ENCODE peak calls at places on chromosomes 16 and 17, in five cellular contexts. O is fibroblast of lung, U is GM23338, R is HCT116, J is SK-N-SH. E is an unnamed sample.

GRCh38 chr16:50169555-50170096 is 16.5 kb downstream of the TENT4B start:
- DNase-seq in O (no peak), U (no peak), R (no peak), J (no peak), E (no peak)

GRCh38 chr16:180101-180920 is at the start of gene HBQ1:
- DNase-seq in O (no peak), U (peak; percentile 71), R (no peak), J (peak; percentile 97), E (no peak)

GRCh38 chr16:11670171-11671131 is 2.2 kb downstream of the SNN start:
- DNase-seq in O (no peak), U (no peak), R (no peak), J (no peak), E (no peak)

GRCh38 chr17:80791758-80792284 is 199.8 kb upstream of the CHMP6 start:
- DNase-seq in O (peak; percentile 99), U (no peak), R (peak; percentile 99), J (no peak), E (peak; percentile 40)

GRCh38 chr17:62950067-62950466 is 16.0 kb upstream of the TANC2 start:
- DNase-seq in O (peak; percentile 93), U (no peak), R (no peak), J (no peak), E (peak; percentile 25)

GRCh38 chr17:66348605-66349165 is 46.3 kb downstream of the PRKCA start:
- DNase-seq in O (peak; percentile 81), U (no peak), R (peak; percentile 22), J (peak; percentile 48), E (peak; percentile 6)

GRCh38 chr16:79601978-79602609 is 1.6 kb upstream of the MAF start:
- DNase-seq in O (peak; percentile 91), U (peak; percentile 88), R (no peak), J (peak; percentile 60), E (peak; percentile 80)

GRCh38 chr17:81713004-81713555 is 996 bp downstream of the SLC25A10 start:
- DNase-seq in O (no peak), U (no peak), R (no peak), J (peak; percentile 69), E (peak; percentile 12)

GRCh38 chr16:14015461-14015860 is 55.7 kb upstream of the MRTFB start:
- DNase-seq in O (no peak), U (no peak), R (no peak), J (no peak), E (no peak)

GRCh38 chr17:14464741-14465140 is 163.9 kb downstream of the HS3ST3B1 start:
- DNase-seq in O (peak; percentile 77), U (no peak), R (no peak), J (no peak), E (peak; percentile 7)

GRCh38 chr17:40218740-40219072 is 398 bp upstream of the WIPF2 start:
- DNase-seq in O (peak; percentile 82), U (peak; percentile 98), R (peak; percentile 47), J (peak; percentile 80), E (peak; percentile 88)

GRCh38 chr16:48001306-48001885 is 154.4 kb downstream of the ABCC12 start:
- DNase-seq in O (no peak), U (no peak), R (no peak), J (no peak), E (no peak)

GRCh38 chr17:40560592-40561293 is 4.5 kb downstream of the CCR7 start:
- DNase-seq in O (peak; percentile 76), U (no peak), R (no peak), J (no peak), E (no peak)

GRCh38 chr17:17784599-17785264 is 52.1 kb downstream of the SREBF1 start:
- DNase-seq in O (no peak), U (peak; percentile 54), R (no peak), J (peak; percentile 60), E (peak; percentile 22)

GRCh38 chr17:81983011-81983638 is 5.7 kb downstream of the ASPSCR1 start:
- DNase-seq in O (no peak), U (no peak), R (no peak), J (no peak), E (no peak)

GRCh38 chr16:46962629-46963028 is 10.8 kb downstream of the DNAJA2 start:
- DNase-seq in O (no peak), U (no peak), R (no peak), J (no peak), E (no peak)

GRCh38 chr16:30368792-30369090 is 1.6 kb downstream of the TBC1D10B start:
- DNase-seq in O (no peak), U (no peak), R (no peak), J (no peak), E (no peak)

GRCh38 chr16:30395992-30396560 is 856 bp downstream of the ZNF48 start:
- DNase-seq in O (no peak), U (no peak), R (no peak), J (peak; percentile 68), E (no peak)

GRCh38 chr17:50853015-50853615 is 13.0 kb downstream of the TOB1 start:
- DNase-seq in O (no peak), U (no peak), R (no peak), J (no peak), E (no peak)

GRCh38 chr16:80197790-80198201 is 343.0 kb upstream of the DYNLRB2 start:
- DNase-seq in O (peak; percentile 81), U (no peak), R (no peak), J (no peak), E (peak; percentile 45)

GRCh38 chr16:16096858-16097213 is 126.5 kb downstream of the ABCC6 start:
- DNase-seq in O (no peak), U (no peak), R (no peak), J (no peak), E (no peak)

GRCh38 chr16:21610766-21611165 is 11.4 kb downstream of the METTL9 start:
- DNase-seq in O (no peak), U (no peak), R (no peak), J (no peak), E (no peak)

GRCh38 chr16:21611178-21611545 is 11.8 kb downstream of the METTL9 start:
- DNase-seq in O (peak; percentile 47), U (no peak), R (no peak), J (no peak), E (no peak)

GRCh38 chr16:21611546-21612384 is 12.4 kb downstream of the METTL9 start:
- DNase-seq in O (no peak), U (no peak), R (no peak), J (no peak), E (no peak)

GRCh38 chr16:21608647-21609328 is 9.4 kb downstream of the METTL9 start:
- DNase-seq in O (no peak), U (no peak), R (no peak), J (no peak), E (no peak)

GRCh38 chr16:21610006-21610544 is 10.7 kb downstream of the METTL9 start:
- DNase-seq in O (no peak), U (peak; percentile 31), R (no peak), J (no peak), E (no peak)
- H3K4me2 ChIP-seq in O (no peak overlapping the region), U (peak overlapping the region; percentile 20), R (no peak overlapping the region), J (no peak overlapping the region), E (no peak overlapping the region)

DNA sequence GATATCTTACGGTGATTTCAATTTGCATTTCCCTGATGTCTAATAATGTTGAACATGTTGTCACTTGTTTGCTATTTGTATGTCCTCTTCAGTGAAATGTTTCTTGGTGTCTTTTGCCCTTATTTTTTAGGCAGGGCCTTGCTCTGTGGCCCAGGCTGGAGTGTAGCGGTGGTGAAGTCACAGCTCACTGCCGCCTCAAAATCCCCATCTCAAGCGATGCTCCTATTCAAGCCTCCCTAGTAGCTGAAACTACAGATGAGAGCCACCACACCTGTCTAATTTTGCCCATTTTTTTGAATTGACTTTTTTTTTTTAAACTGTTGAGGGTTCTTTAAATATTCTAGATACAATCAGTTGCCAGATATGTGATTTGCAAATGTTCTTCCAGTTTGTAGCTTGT is 8.3 kb downstream of the UBE2G1 start:
- DNase-seq in O (no peak), U (no peak), R (no peak), J (no peak), E (no peak)
- H3K4me2 ChIP-seq in O (no peak overlapping the region), U (no peak overlapping the region), R (no peak overlapping the region), J (no peak overlapping the region), E (no peak overlapping the region)

GRCh38 chr17:69812240-69812837 is 262.7 kb upstream of the KCNJ16 start:
- DNase-seq in O (peak; percentile 6), U (no peak), R (no peak), J (no peak), E (no peak)
- H3K4me2 ChIP-seq in O (no peak overlapping the region), U (no peak overlapping the region), R (no peak overlapping the region), J (no peak overlapping the region), E (no peak overlapping the region)

GRCh38 chr17:38597375-38597774 is 8.4 kb downstream of the SRCIN1 start:
- DNase-seq in O (no peak), U (no peak), R (no peak), J (no peak), E (no peak)
- H3K4me2 ChIP-seq in O (no peak overlapping the region), U (peak overlapping the region; percentile 71), R (no peak overlapping the region), J (no peak overlapping the region), E (no peak overlapping the region)

DNA sequence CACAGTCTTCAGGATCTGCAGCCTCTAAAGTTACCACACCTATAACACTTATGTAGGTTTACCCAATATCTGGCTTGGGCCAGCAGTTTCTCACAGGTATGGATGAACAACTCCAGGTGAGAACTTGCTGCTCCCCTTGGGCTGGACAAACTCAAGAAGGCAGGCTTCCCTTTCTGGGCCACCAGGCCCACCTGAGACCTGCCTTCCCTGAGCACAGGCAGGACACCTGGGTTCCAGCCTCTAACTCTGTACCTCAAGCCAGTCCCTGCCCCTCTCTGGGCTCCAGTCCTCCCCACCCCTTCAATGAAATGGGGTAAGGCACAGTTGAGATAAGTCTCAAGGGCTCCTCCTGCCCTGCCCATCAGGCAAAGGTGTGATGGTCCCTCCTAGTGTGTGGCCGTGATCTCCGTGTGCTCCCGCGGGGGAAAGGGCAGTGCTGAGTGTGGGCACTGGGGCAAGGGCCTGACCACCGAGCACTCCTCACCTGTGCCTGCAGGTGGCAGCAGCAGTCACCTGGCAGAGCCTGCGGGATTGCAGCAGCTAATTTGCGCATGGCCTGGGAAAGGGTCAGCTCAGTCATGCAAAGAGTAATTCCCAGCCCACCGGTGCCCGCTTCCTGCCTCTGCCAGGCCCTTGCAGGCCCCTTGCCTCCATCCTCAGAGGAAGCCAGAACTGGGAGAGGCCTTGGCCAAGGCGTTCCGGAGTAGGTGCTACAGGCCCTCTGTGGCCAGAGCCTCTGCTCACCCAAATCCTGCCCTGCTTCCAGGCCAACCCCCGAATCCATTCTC is 28.2 kb upstream of the ADGRG1 start:
- DNase-seq in O (peak; percentile 45), U (peak; percentile 88), R (peak; percentile 47), J (peak; percentile 67), E (peak; percentile 59)
- H3K4me2 ChIP-seq in O (no peak overlapping the region), U (peak overlapping the region; percentile 26), R (peak overlapping the region; percentile 56), J (no peak overlapping the region), E (no peak overlapping the region)

GRCh38 chr17:76077582-76078110 is 1.3 kb upstream of the ZACN start:
- DNase-seq in O (no peak), U (peak; percentile 20), R (no peak), J (peak; percentile 80), E (no peak)

GRCh38 chr17:76076765-76077581 is 2.0 kb upstream of the ZACN start:
- DNase-seq in O (no peak), U (peak; percentile 77), R (no peak), J (peak; percentile 57), E (peak; percentile 16)

GRCh38 chr17:76074390-76075363 is at the start of gene GALR2:
- DNase-seq in O (no peak), U (peak; percentile 80), R (no peak), J (peak; percentile 75), E (no peak)

GRCh38 chr17:76075364-76076099 is 951 bp downstream of the GALR2 start:
- DNase-seq in O (no peak), U (peak; percentile 85), R (no peak), J (peak; percentile 74), E (no peak)

GRCh38 chr17:76076100-76076764 is 1.7 kb downstream of the GALR2 start:
- DNase-seq in O (no peak), U (peak; percentile 71), R (no peak), J (peak; percentile 64), E (no peak)
- H3K4me2 ChIP-seq in O (no peak overlapping the region), U (peak overlapping the region; percentile 93), R (no peak overlapping the region), J (peak overlapping the region; percentile 55), E (no peak overlapping the region)

GRCh38 chr16:83552193-83552592 is 255.6 kb upstream of the HSBP1 start:
- DNase-seq in O (peak; percentile 1), U (no peak), R (no peak), J (no peak), E (no peak)
- H3K4me2 ChIP-seq in O (no peak overlapping the region), U (no peak overlapping the region), R (no peak overlapping the region), J (no peak overlapping the region), E (no peak overlapping the region)